ENCODE peak calls at places on chromosomes 2 and 18, in four cellular contexts. T is neural progenitor cell, F is pancreas, O is NB4. G is an unnamed sample.

GRCh38 chr2:60707750-60708371 is 48.2 kb upstream of the PAPOLG start:
- DNase-seq in T (peak), F (no peak), O (peak), G (no peak)

GRCh38 chr18:59311631-59312030 is 6.8 kb downstream of the CPLX4 start:
- DNase-seq in T (no peak), F (no peak), O (no peak), G (no peak)

GRCh38 chr2:76197842-76198448 is 487.2 kb upstream of the GCFC2 start:
- DNase-seq in T (peak), F (peak), O (peak), G (no peak)

GRCh38 chr2:137939026-137939425 is 25.2 kb upstream of the HNMT start:
- DNase-seq in T (no peak), F (no peak), O (no peak), G (no peak)

GRCh38 chr2:40202798-40203400 is 249.0 kb downstream of the SLC8A1 start:
- DNase-seq in T (peak), F (no peak), O (no peak), G (no peak)

GRCh38 chr18:3511980-3512379 is 62.0 kb downstream of the TGIF1 start:
- DNase-seq in T (no peak), F (no peak), O (peak), G (no peak)

GRCh38 chr2:114442545-114442944 is at the start of gene DPP10:
- DNase-seq in T (peak), F (no peak), O (peak), G (no peak)

GRCh38 chr2:113291191-113291590 is 12.5 kb upstream of the PAX8 start:
- DNase-seq in T (peak), F (no peak), O (no peak), G (no peak)

GRCh38 chr18:52152036-52152435 is 188.0 kb upstream of the DCC start:
- DNase-seq in T (no peak), F (no peak), O (no peak), G (no peak)

GRCh38 chr18:9708882-9709877 is 1.1 kb downstream of the RAB31 start:
- DNase-seq in T (peak), F (no peak), O (peak), G (peak)

DNA sequence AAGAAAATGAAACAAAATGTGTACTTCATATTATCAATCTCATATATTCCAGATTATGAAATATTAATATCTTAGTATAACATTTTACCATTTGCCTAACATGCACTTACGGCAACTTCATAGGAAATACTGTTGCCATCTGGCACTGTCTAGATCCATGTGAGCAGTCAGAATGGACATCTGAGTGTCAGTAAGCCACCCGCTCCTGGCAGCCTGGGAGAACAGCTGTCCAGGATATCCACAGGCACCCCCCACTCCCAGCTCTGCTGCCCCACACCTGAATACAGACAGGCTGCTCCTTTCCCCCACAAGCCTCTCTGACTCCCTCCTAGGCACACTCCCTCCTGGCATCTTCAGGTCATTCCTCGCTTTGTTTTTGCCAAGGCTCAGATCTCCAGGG is 127.0 kb downstream of the GAREM1 start:
- DNase-seq in T (no peak), F (no peak), O (no peak), G (no peak)
- TF ChIP-seq CTCF in T (no peak), F (no peak), O (no peak), G (no peak)

GRCh38 chr2:15485949-15486348 is 75.2 kb downstream of the NBAS start:
- DNase-seq in T (no peak), F (no peak), O (no peak), G (no peak)

GRCh38 chr2:15481000-15481399 is 80.1 kb downstream of the NBAS start:
- DNase-seq in T (no peak), F (no peak), O (no peak), G (no peak)

GRCh38 chr2:15480552-15480951 is 80.6 kb downstream of the NBAS start:
- DNase-seq in T (no peak), F (no peak), O (no peak), G (no peak)
- H3K4me3 ChIP-seq in T (no peak), F (no peak), O (no peak), G (no peak)

DNA sequence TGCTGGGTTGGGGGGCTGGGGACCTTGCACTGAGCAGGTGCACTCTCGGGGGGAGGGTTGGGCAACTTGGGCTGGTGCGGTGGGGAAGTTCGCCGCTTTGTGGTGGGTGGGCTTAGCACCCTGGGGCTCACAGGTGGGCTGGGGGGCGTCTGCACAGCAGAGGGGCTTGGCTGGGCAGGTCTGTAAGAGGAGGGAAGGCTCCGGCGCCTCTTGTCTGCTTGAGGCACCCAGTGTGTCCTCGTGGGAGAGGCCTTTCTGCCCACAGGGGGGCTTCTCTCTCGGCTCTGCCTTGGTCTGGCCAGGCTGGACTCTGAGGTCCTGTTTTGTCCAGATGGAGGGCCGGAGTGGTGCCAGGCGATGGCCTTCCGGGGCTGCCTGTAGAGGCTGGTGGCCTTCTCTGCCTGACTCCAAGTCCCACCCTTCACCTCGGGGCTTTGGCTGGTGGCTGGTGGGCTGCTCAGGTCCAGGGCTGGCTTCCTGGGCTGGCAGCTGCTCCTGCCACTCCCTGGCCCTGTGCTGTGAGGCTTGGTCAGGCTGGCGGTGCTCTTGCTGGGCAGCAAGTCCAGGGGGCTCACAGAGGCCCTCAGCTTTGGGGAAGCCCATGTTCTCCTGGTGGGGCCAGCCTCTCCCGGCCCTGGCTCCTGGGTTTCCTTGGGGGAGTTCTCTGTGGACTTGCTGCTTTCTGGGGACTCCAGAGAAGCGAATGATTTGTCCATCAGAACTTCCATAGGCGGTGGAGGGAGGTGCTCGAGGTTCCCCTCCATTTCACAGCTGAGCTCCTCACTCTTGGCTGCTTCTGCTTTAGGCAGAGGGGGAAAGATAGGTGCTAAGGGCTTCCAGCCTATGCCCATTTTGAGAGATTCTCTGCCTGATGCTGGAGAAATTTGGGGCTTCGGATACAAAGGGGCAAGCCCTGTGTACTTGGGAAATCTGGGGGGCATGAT is 3.0 kb downstream of the PCARE start:
- DNase-seq in T (no peak), F (no peak), O (no peak), G (no peak)
- TF ChIP-seq CTCF in T (no peak), F (no peak), O (no peak), G (no peak)

GRCh38 chr2:230226090-230226551 is 585 bp downstream of the SP140 start:
- DNase-seq in T (no peak), F (no peak), O (peak), G (no peak)

GRCh38 chr2:230227216-230227615 is 1.7 kb downstream of the SP140 start:
- DNase-seq in T (no peak), F (no peak), O (no peak), G (no peak)

GRCh38 chr2:230221533-230221932 is 1.7 kb upstream of the SP110 start:
- DNase-seq in T (no peak), F (no peak), O (no peak), G (no peak)

GRCh38 chr2:230224458-230224857 is 1.1 kb upstream of the SP140 start:
- DNase-seq in T (no peak), F (no peak), O (no peak), G (no peak)

DNA sequence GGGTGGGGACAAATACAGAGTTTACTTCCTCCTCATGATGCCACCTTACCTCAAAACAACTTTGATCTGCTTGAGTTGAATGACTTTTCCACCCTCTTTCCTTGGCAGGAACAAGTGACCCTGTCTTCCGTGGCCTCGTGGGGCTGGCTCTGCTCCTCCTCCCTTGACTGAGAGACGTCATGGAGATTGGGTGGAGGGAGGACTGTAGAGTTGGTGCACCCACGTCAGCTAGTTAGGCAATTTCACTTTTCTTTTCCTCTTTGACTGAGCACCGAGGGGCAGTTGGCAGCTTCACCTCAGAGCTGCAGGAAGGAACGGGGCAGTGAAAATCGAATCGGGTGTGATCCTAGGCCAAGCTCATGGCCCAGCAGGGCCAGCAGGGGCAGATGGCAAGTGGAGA is at the start of gene SP140:
- DNase-seq in T (no peak), F (no peak), O (no peak), G (peak)
- H3K4me3 ChIP-seq in T (no peak), F (no peak), O (no peak), G (peak)

GRCh38 chr2:98822301-98823164 is 91.6 kb upstream of the MGAT4A start:
- DNase-seq in T (peak), F (no peak), O (no peak), G (peak)
- TF ChIP-seq CTCF in T (peak), F (no peak), O (no peak), G (peak)

DNA sequence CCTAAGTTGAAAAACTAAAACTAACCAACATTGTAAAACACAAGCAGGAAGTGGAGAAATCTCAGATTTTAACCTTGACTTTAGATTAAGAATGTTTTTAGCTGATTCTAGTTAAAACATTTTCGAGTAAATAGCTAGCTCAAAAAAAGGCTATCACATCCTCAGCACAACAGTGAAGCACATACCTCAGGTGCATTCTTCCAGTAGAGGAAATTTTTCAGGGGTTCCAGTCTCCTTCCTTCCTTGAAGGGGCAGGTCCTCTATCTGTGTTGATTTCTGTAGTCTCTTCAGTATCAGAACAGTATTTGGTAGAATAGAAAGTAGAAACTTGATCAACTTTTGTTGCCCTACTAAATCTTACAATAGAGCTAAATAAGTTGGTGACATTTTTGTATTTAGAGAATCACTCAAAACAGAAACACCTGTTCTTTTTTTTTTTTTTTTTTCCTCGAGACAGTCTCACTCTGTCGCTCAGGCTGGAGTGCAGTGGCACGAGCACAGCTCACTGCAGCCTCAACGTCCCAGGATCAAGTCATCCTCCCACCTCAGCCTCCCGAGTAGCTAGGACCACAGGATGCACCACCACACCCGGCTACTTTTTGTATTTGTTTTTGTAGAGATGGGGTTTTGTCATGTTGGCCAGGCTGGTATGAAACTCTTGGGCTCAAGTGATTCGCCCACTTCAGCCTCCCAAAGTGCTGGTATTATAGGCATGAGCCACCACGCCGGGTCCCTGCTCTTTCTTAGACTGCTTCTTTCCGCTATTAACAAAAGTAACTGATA is 6.9 kb upstream of the GPR155 start:
- DNase-seq in T (no peak), F (no peak), O (peak), G (no peak)
- H3K4me3 ChIP-seq in T (no peak), F (no peak), O (peak), G (no peak)

DNA sequence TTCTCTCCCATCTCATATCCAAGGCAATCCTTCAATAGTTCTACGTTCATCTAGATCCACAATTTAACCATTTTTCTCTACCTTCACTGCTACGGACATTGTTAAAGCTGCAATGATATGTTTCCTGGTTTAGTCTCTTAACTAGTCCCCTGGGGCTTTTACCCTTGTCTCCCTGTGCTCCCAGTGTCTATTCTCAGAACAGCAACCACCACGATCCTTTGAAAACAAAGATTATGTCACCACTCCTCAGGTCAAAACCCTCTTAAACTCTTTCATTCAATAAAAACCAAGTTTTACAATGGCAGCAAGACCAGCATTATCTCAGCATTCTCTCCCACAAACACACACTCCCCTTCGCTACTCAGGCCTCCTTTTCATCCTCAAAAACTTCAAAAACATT is 298.2 kb upstream of the CHST9 start:
- DNase-seq in T (peak), F (no peak), O (peak), G (no peak)
- TF ChIP-seq CTCF in T (peak), F (no peak), O (no peak), G (no peak)

GRCh38 chr18:28175047-28175929 is 1.6 kb downstream of the CDH2 start:
- DNase-seq in T (peak), F (no peak), O (no peak), G (no peak)
- H3K4me3 ChIP-seq in T (peak), F (no peak), O (no peak), G (no peak)

GRCh38 chr18:22387364-22387763 is 30.4 kb downstream of the CTAGE1 start:
- DNase-seq in T (no peak), F (no peak), O (no peak), G (no peak)
- TF ChIP-seq CTCF in T (no peak), F (no peak), O (no peak), G (no peak)